ENCODE peak calls at places on chromosomes 2 and 18, in four cellular contexts. L is A549, K is Karpas-422, V is HepG2. J is an unnamed sample. For H3K9me3, the result is how much of the 10 kb centered on the place peaks cover.

GRCh38 chr2:177282787-177283533 is 18.4 kb upstream of the NFE2L2 start:
- DNase-seq in L (no peak), K (no peak), V (no peak), J (no peak)

GRCh38 chr2:15069149-15069548 is 436.6 kb downstream of the LRATD1 start:
- DNase-seq in L (no peak), K (no peak), V (no peak), J (no peak)

GRCh38 chr2:230868151-230868946 is 3.6 kb downstream of the ITM2C start:
- DNase-seq in L (no peak), K (no peak), V (no peak), J (no peak)

GRCh38 chr2:43267393-43267792 is 41.0 kb upstream of the ZFP36L2 start:
- DNase-seq in L (no peak), K (no peak), V (no peak), J (no peak)

GRCh38 chr2:26318950-26319349 is 27.0 kb upstream of the SELENOI start:
- DNase-seq in L (no peak), K (no peak), V (no peak), J (no peak)

GRCh38 chr2:168889635-168890005 is 610 bp downstream of the SPC25 start:
- DNase-seq in L (no peak), K (peak), V (peak), J (no peak)

GRCh38 chr2:232481322-232482140 is 6.1 kb downstream of the ECEL1 start:
- DNase-seq in L (no peak), K (no peak), V (no peak), J (peak)

GRCh38 chr2:96533292-96534073 is 3.1 kb upstream of the ARID5A start:
- DNase-seq in L (no peak), K (peak), V (no peak), J (peak)

GRCh38 chr18:79900610-79901570 is 50.6 kb downstream of the SLC66A2 start:
- DNase-seq in L (no peak), K (no peak), V (no peak), J (peak)

GRCh38 chr2:239355139-239355538 is 45.7 kb downstream of the HDAC4 start:
- DNase-seq in L (no peak), K (no peak), V (no peak), J (no peak)

GRCh38 chr18:78228974-78229373 is 750.6 kb upstream of the SALL3 start:
- DNase-seq in L (no peak), K (no peak), V (no peak), J (no peak)
- H3K9me3 ChIP-seq in L (under half), K (under half), V (under half), J (under half)

GRCh38 chr2:95058989-95059601 is 33.6 kb downstream of the MAL start:
- DNase-seq in L (no peak), K (no peak), V (no peak), J (peak)

GRCh38 chr2:95057535-95058453 is 32.3 kb downstream of the MAL start:
- DNase-seq in L (no peak), K (no peak), V (peak), J (peak)

GRCh38 chr2:95058466-95058988 is 33.0 kb downstream of the MAL start:
- DNase-seq in L (no peak), K (no peak), V (no peak), J (peak)

GRCh38 chr2:95056044-95056443 is 30.5 kb downstream of the MAL start:
- DNase-seq in L (no peak), K (no peak), V (no peak), J (no peak)

GRCh38 chr2:95056461-95057459 is 31.3 kb downstream of the MAL start:
- DNase-seq in L (no peak), K (no peak), V (peak), J (peak)
- H3K4me3 ChIP-seq in L (no peak), K (no peak), V (peak), J (no peak)

DNA sequence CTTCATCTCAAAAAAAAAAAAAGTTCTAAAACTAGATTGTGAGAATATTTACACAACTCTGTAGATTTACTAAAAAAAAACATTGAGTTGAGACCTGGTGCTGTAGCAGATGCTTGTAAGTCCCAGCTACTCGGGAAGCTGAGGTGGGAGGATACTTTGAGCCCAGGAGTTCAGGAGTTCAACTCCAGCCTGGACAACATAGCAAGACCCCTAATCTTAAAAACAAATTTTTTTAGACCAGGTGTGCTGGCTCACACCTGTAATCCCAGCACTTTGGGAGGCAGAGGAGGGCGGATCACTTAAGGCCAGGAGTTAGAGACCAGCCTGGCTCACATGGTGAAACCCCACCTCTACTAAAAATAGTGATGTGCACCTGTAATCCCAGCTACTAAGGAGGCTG is 108.9 kb downstream of the MEMO1 start:
- DNase-seq in L (no peak), K (no peak), V (no peak), J (no peak)
- H3K9me3 ChIP-seq in L (under half), K (under half), V (under half), J (under half)

DNA sequence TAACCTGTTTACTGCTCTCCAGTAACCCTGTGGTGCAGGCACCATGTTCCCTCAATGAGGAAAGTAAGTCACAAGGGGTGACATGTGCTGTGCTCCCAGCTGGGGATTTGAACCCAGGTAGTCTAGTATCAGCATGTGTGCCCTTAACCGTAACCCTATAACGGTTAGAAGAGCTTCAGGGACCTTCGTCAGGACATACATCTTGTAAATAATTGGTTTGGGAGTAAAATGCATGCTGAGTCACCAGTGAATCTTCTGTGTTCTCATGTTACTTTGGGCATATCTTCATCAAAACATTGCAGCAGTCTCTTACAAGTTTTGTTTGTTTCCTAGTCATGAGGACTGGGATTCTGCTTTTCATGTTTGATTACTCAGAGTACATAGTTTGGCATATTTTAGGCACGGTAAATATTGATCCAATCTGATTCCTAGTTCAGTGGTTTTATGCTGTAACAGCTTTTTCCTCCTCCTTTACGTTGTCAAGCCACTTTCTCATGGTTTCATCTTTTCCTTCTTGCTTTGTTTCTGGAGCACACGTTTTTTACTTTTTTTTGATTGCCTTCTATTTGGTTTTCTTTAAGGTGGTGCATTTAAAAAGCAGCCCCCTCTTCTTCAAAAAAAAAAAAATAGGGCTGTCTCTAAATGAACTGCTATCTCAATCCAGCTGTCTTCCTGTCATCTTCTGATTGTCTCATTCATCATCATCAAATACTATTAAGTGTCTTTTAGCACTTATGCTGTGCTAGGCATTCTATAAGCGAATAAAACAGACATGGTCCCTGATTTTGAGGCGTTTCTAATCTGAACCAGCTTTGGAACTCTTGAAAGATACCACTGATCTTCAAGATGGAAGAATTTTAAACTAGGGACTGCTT is 50.4 kb downstream of the CLIP4 start:
- DNase-seq in L (no peak), K (no peak), V (peak), J (no peak)
- H3K4me3 ChIP-seq in L (no peak), K (no peak), V (no peak), J (no peak)

GRCh38 chr18:14104906-14105748 is 27.1 kb downstream of the ZNF519 start:
- DNase-seq in L (no peak), K (no peak), V (peak), J (no peak)
- H3K9me3 ChIP-seq in L (under half), K (half or more), V (half or more), J (under half)

DNA sequence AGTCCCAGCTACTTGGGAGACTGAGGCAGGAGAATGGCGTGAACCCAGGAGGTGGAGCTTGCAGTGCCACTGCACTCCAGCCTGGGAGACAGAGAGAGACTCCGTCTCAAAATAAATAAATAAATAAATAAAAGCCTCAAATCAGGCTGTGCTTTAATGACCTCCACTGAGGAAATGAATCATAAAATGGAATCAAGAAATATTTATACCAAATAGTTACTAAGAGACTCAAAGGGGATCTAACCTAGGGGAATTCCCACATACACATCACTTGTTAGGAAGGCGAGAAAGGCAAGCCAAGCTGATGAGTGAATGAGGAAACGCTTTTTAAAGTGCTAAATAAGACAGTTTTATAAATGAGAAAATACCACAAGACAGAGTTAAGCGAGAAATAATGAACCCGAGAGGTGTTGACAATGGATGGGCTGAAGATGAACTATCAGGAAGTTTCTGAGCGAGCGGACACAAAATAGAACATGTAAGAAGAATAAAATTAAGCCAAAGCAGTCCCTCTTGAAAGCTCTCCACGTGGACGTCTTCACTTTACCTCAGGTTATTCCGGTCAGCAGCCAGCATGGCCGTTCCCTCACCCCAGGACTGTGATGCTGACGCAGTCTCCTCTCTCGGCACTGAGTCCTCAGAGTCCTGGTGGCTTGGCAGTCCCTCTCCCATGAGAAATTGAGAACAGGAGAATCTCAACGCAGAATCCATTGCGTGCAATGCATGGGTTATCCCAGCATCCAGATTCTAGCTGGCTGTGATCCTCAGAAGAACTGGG is 22.4 kb downstream of the PXDN start:
- DNase-seq in L (no peak), K (no peak), V (no peak), J (no peak)
- H3K4me3 ChIP-seq in L (no peak), K (no peak), V (no peak), J (no peak)

DNA sequence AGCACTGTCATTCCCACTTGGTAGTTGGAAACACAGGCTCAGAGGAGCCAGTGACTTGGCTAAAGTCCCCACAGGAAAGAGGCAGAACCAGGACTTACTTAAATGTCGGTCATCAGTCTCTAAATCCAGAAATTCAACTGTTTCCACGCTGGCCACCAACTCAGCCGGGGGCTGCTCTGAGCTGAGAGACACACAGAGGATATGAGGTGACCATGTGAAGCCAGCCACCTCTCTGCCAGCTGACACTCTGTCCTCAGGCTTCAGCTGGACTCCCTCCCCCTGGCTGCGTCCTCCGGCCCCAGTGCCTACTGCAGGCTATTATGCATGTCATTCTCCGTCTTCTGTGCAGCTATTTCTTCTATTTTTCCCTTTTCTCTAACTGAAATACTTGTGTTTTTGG is 168.9 kb downstream of the ANKRD30B start:
- DNase-seq in L (no peak), K (no peak), V (no peak), J (no peak)
- H3K9me3 ChIP-seq in L (under half), K (under half), V (under half), J (under half)